ENCODE peak calls at places on chromosomes 1 and 21, in seven cellular contexts. B is H9; C is aorta; W is fibroblast of lung; I is Peyer's patch; P is CD8-positive, alpha-beta memory T cell; X is uterus. G is an unnamed sample. For H3K27me3 and H3K4me1, the result is how much of the 10 kb centered on the place peaks cover.

GRCh38 chr1:208298593-208299233 is 54.5 kb upstream of the PLXNA2 start:
- DNase-seq in B (no peak), X (no peak), C (no peak), P (no peak), I (no peak), W (no peak), G (peak)

GRCh38 chr1:115203287-115203686 is 114.0 kb upstream of the TSPAN2 start:
- DNase-seq in B (no peak), C (no peak), P (no peak), X (no peak), W (no peak), I (no peak), G (no peak)

GRCh38 chr1:66354311-66354922 is 179.5 kb upstream of the SGIP1 start:
- DNase-seq in P (no peak), X (no peak), B (no peak), C (no peak), W (peak), I (no peak), G (no peak)

GRCh38 chr1:220970311-220970710 is 91.1 kb downstream of the HLX start:
- DNase-seq in B (no peak), C (no peak), P (no peak), I (no peak), W (no peak), X (no peak), G (no peak)

GRCh38 chr1:153795934-153796785 is 21.0 kb downstream of the SLC27A3 start:
- DNase-seq in P (peak), C (no peak), X (no peak), B (no peak), W (no peak), I (no peak), G (no peak)

GRCh38 chr1:201399352-201400126 is 415 bp upstream of the LAD1 start:
- DNase-seq in X (no peak), W (peak), C (no peak), I (peak), P (no peak), B (peak), G (peak)

GRCh38 chr1:233909195-233909594 is 4.7 kb downstream of the SLC35F3 start:
- DNase-seq in X (no peak), B (no peak), C (no peak), W (peak), P (no peak), I (no peak), G (no peak)

GRCh38 chr1:246095441-246095840 is 411.6 kb downstream of the SMYD3 start:
- DNase-seq in C (no peak), B (no peak), X (no peak), I (no peak), P (no peak), W (no peak), G (no peak)

GRCh38 chr1:198829948-198830347 is 191.1 kb downstream of the PTPRC start:
- DNase-seq in P (no peak), C (no peak), W (peak), X (no peak), I (no peak), B (peak), G (no peak)

GRCh38 chr21:36750579-36750959 is 51.7 kb downstream of the SIM2 start:
- DNase-seq in B (no peak), X (no peak), W (peak), P (no peak), I (no peak), C (no peak), G (no peak)

GRCh38 chr1:2534775-2535387 is 4.8 kb upstream of the HES5 start:
- DNase-seq in P (no peak), W (peak), I (peak), X (no peak), C (no peak), B (no peak), G (no peak)

GRCh38 chr1:2533356-2533755 is 3.3 kb upstream of the HES5 start:
- DNase-seq in X (no peak), C (no peak), B (no peak), W (peak), P (no peak), I (no peak), G (no peak)

GRCh38 chr1:2535981-2536380 is 5.9 kb upstream of the HES5 start:
- DNase-seq in B (no peak), W (no peak), C (no peak), P (no peak), X (no peak), I (no peak), G (no peak)

GRCh38 chr1:2535455-2535854 is 5.4 kb upstream of the HES5 start:
- DNase-seq in I (no peak), B (no peak), P (no peak), C (no peak), X (no peak), W (no peak), G (no peak)

GRCh38 chr1:2534315-2534714 is 4.3 kb upstream of the HES5 start:
- DNase-seq in X (no peak), B (no peak), W (no peak), C (no peak), P (no peak), I (no peak), G (no peak)
- H3K27me3 ChIP-seq in X (under half), B (under half), W (under half), C (under half), P (under half), I (under half), G (half or more)

GRCh38 chr1:217369996-217370551 is 260.8 kb downstream of the GPATCH2 start:
- DNase-seq in C (no peak), W (no peak), X (no peak), P (no peak), I (no peak), B (no peak), G (no peak)

GRCh38 chr1:217369271-217369981 is 261.5 kb downstream of the GPATCH2 start:
- DNase-seq in P (no peak), B (peak), X (no peak), I (no peak), C (no peak), W (no peak), G (no peak)

GRCh38 chr1:217372251-217372970 is 258.5 kb downstream of the GPATCH2 start:
- DNase-seq in B (no peak), I (no peak), X (no peak), W (no peak), P (no peak), C (no peak), G (no peak)

GRCh38 chr1:217373761-217374701 is 256.9 kb downstream of the GPATCH2 start:
- DNase-seq in B (peak), C (no peak), X (no peak), I (no peak), W (no peak), P (no peak), G (no peak)

GRCh38 chr1:217370757-217371156 is 260.1 kb downstream of the GPATCH2 start:
- DNase-seq in P (no peak), B (no peak), W (no peak), C (no peak), I (no peak), X (no peak), G (no peak)
- H3K27ac ChIP-seq in P (no peak), B (no peak), W (no peak), C (no peak), I (no peak), X (no peak), G (no peak)

GRCh38 chr1:43530483-43531452 is at the start of gene PTPRF:
- DNase-seq in B (peak), W (peak), C (peak), I (peak), P (peak), X (peak), G (no peak)

GRCh38 chr1:43533615-43534014 is 2.9 kb downstream of the PTPRF start:
- DNase-seq in W (no peak), C (peak), I (peak), B (no peak), P (no peak), X (no peak), G (no peak)

GRCh38 chr1:43532716-43533115 is 2.0 kb downstream of the PTPRF start:
- DNase-seq in X (no peak), B (no peak), I (peak), P (no peak), C (peak), W (no peak), G (no peak)

GRCh38 chr1:43531906-43532584 is 1.4 kb downstream of the PTPRF start:
- DNase-seq in B (no peak), W (no peak), X (no peak), P (peak), C (peak), I (peak), G (no peak)

GRCh38 chr1:43531453-43531905 is 796 bp downstream of the PTPRF start:
- DNase-seq in B (no peak), W (no peak), C (peak), P (peak), I (peak), X (peak), G (no peak)
- H3K4me1 ChIP-seq in B (under half), W (under half), C (under half), P (under half), I (under half), X (under half), G (under half)

GRCh38 chr1:46474580-46474979 is 15.1 kb upstream of the DMBX1 start:
- DNase-seq in P (no peak), I (no peak), X (no peak), C (no peak), B (no peak), W (no peak), G (no peak)

GRCh38 chr1:46473991-46474390 is 15.6 kb upstream of the DMBX1 start:
- DNase-seq in C (no peak), W (no peak), P (no peak), B (no peak), X (no peak), I (no peak), G (no peak)

GRCh38 chr1:46472503-46473181 is 17.0 kb upstream of the DMBX1 start:
- DNase-seq in P (no peak), W (no peak), I (no peak), X (no peak), C (no peak), B (no peak), G (no peak)

GRCh38 chr1:46469846-46470245 is 19.8 kb upstream of the DMBX1 start:
- DNase-seq in W (no peak), C (no peak), X (no peak), P (no peak), B (no peak), I (no peak), G (no peak)

GRCh38 chr1:46471885-46472502 is 17.6 kb upstream of the DMBX1 start:
- DNase-seq in I (no peak), B (no peak), P (no peak), W (no peak), C (no peak), X (no peak), G (no peak)
- H3K27me3 ChIP-seq in I (under half), B (under half), P (under half), W (under half), C (under half), X (under half), G (under half)

GRCh38 chr1:110421159-110421777 is 13.8 kb upstream of the LAMTOR5 start:
- DNase-seq in P (no peak), X (no peak), C (no peak), B (no peak), W (peak), I (no peak), G (no peak)
- H3K27ac ChIP-seq in P (no peak), X (no peak), C (no peak), B (no peak), W (no peak), I (no peak), G (no peak)

GRCh38 chr1:202834771-202835547 is 24.2 kb downstream of the PCAT6 start:
- DNase-seq in W (no peak), I (no peak), C (no peak), X (no peak), B (no peak), P (no peak), G (no peak)
- H3K4me1 ChIP-seq in W (under half), I (under half), C (under half), X (under half), B (under half), P (under half), G (under half)

GRCh38 chr1:38047603-38048146 is 1.1 kb upstream of the POU3F1 start:
- DNase-seq in X (no peak), I (no peak), B (peak), W (peak), C (no peak), P (no peak), G (no peak)

GRCh38 chr1:38046884-38047602 is 450 bp upstream of the POU3F1 start:
- DNase-seq in W (peak), I (peak), P (peak), C (peak), X (peak), B (peak), G (peak)

GRCh38 chr1:38044224-38045215 is 2.1 kb downstream of the POU3F1 start:
- DNase-seq in X (no peak), B (no peak), I (no peak), C (no peak), W (no peak), P (no peak), G (no peak)

GRCh38 chr1:38045431-38046332 is 911 bp downstream of the POU3F1 start:
- DNase-seq in B (peak), I (no peak), C (no peak), X (peak), P (no peak), W (no peak), G (no peak)

GRCh38 chr1:38046333-38046883 is at the start of gene POU3F1:
- DNase-seq in X (peak), I (no peak), P (no peak), B (no peak), C (no peak), W (no peak), G (no peak)
- H3K27me3 ChIP-seq in X (under half), I (under half), P (under half), B (under half), C (under half), W (half or more), G (under half)

GRCh38 chr1:12185556-12186276 is 18.9 kb downstream of the TNFRSF1B start:
- DNase-seq in P (no peak), B (no peak), I (no peak), C (no peak), X (peak), W (no peak), G (no peak)
- H3K27ac ChIP-seq in P (no peak), B (no peak), I (peak), C (no peak), X (peak), W (peak), G (peak)

DNA sequence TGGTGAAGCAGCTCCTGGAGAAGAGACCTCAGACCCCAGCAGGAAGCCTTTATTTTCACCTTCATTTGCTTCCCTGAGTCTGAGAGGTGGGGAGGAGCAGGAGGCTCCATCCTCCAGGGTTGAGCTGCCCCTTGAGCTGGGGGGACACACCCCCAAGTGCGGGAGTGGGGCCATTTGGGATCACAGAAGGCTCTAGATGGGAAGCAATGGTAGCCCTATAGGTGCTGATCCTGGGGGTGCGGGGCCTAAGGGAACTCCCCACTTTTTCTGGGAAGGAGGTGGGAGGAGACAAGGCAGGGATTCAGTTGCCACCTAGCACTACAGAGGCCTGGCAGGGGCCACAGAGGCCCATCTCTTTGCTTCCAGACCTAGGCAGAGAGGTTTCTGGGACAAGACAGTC is 247.9 kb upstream of the CSF3R start:
- DNase-seq in P (no peak), X (no peak), I (no peak), W (no peak), B (no peak), C (peak), G (no peak)
- H3K4me1 ChIP-seq in P (under half), X (under half), I (under half), W (under half), B (under half), C (under half), G (under half)

GRCh38 chr1:20383631-20384030 is 93.0 kb downstream of the VWA5B1 start:
- DNase-seq in B (no peak), C (no peak), I (no peak), W (no peak), P (no peak), X (no peak), G (no peak)
- H3K27me3 ChIP-seq in B (under half), C (under half), I (under half), W (under half), P (under half), X (under half), G (under half)